ENCODE peak calls at places on chromosomes 4 and X, in seven cellular contexts. One of them, this sample, is unnamed.

GRCh38 chr4:138981930-138982390 is 33.6 kb upstream of the NOCT start:
- DNase-seq in EH: peak; percentile 46
- DNase-seq in KG1: no peak
- DNase-seq in lower leg skin: no peak
- DNase-seq in stimulated activated CD8-positive, alpha-beta memory T cell treated with anti-CD3 and anti-CD28 coated beads, Interleukin-15, amount 100 ng/mL, for 48 hours: no peak
- DNase-seq in AG09309: peak; percentile 14
- DNase-seq in fibroblast of pulmonary artery: peak; percentile 90
- DNase-seq in this sample: peak; percentile 21

GRCh38 chrX:95893632-95894031 is 791.0 kb upstream of the DIAPH2 start:
- DNase-seq in AG09309: no peak
- DNase-seq in fibroblast of pulmonary artery: peak; percentile 83
- DNase-seq in lower leg skin: no peak
- DNase-seq in KG1: no peak
- DNase-seq in EH: no peak
- DNase-seq in stimulated activated CD8-positive, alpha-beta memory T cell treated with anti-CD3 and anti-CD28 coated beads, Interleukin-15, amount 100 ng/mL, for 48 hours: no peak
- DNase-seq in this sample: no peak

GRCh38 chr4:94803181-94803580 is 45.4 kb downstream of the BMPR1B start:
- DNase-seq in EH: peak; percentile 15
- DNase-seq in stimulated activated CD8-positive, alpha-beta memory T cell treated with anti-CD3 and anti-CD28 coated beads, Interleukin-15, amount 100 ng/mL, for 48 hours: no peak
- DNase-seq in fibroblast of pulmonary artery: peak; percentile 3
- DNase-seq in lower leg skin: no peak
- DNase-seq in AG09309: no peak
- DNase-seq in KG1: no peak
- DNase-seq in this sample: no peak

GRCh38 chr4:109389367-109390118 is 44.1 kb upstream of the SEC24B start:
- DNase-seq in lower leg skin: no peak
- DNase-seq in EH: no peak
- DNase-seq in fibroblast of pulmonary artery: no peak
- DNase-seq in KG1: no peak
- DNase-seq in stimulated activated CD8-positive, alpha-beta memory T cell treated with anti-CD3 and anti-CD28 coated beads, Interleukin-15, amount 100 ng/mL, for 48 hours: no peak
- DNase-seq in AG09309: no peak
- DNase-seq in this sample: no peak

GRCh38 chr4:38387348-38387747 is 276.7 kb upstream of the KLF3 start:
- DNase-seq in KG1: no peak
- DNase-seq in fibroblast of pulmonary artery: peak; percentile 94
- DNase-seq in AG09309: peak; percentile 59
- DNase-seq in lower leg skin: peak; percentile 85
- DNase-seq in EH: no peak
- DNase-seq in stimulated activated CD8-positive, alpha-beta memory T cell treated with anti-CD3 and anti-CD28 coated beads, Interleukin-15, amount 100 ng/mL, for 48 hours: no peak
- DNase-seq in this sample: no peak

GRCh38 chrX:10617964-10618342 is 2.4 kb downstream of the MID1 start:
- DNase-seq in EH: peak; percentile 62
- DNase-seq in AG09309: no peak
- DNase-seq in stimulated activated CD8-positive, alpha-beta memory T cell treated with anti-CD3 and anti-CD28 coated beads, Interleukin-15, amount 100 ng/mL, for 48 hours: no peak
- DNase-seq in fibroblast of pulmonary artery: no peak
- DNase-seq in lower leg skin: no peak
- DNase-seq in KG1: no peak
- DNase-seq in this sample: no peak

GRCh38 chr4:101973331-101973730 is 182.8 kb downstream of the BANK1 start:
- DNase-seq in AG09309: no peak
- DNase-seq in lower leg skin: no peak
- DNase-seq in KG1: no peak
- DNase-seq in stimulated activated CD8-positive, alpha-beta memory T cell treated with anti-CD3 and anti-CD28 coated beads, Interleukin-15, amount 100 ng/mL, for 48 hours: no peak
- DNase-seq in EH: peak; percentile 78
- DNase-seq in fibroblast of pulmonary artery: no peak
- DNase-seq in this sample: no peak

GRCh38 chr4:176404591-176404990 is 84.8 kb downstream of the SPCS3 start:
- DNase-seq in KG1: no peak
- DNase-seq in lower leg skin: no peak
- DNase-seq in stimulated activated CD8-positive, alpha-beta memory T cell treated with anti-CD3 and anti-CD28 coated beads, Interleukin-15, amount 100 ng/mL, for 48 hours: no peak
- DNase-seq in fibroblast of pulmonary artery: peak; percentile 48
- DNase-seq in EH: peak; percentile 54
- DNase-seq in AG09309: peak; percentile 27
- DNase-seq in this sample: no peak

GRCh38 chrX:13167444-13168207 is 123.2 kb upstream of the FAM9C start:
- DNase-seq in AG09309: peak; percentile 13
- DNase-seq in EH: peak; percentile 51
- DNase-seq in stimulated activated CD8-positive, alpha-beta memory T cell treated with anti-CD3 and anti-CD28 coated beads, Interleukin-15, amount 100 ng/mL, for 48 hours: no peak
- DNase-seq in KG1: no peak
- DNase-seq in fibroblast of pulmonary artery: peak; percentile 77
- DNase-seq in lower leg skin: no peak
- DNase-seq in this sample: no peak

This sample was measured in GF-D8.